ENCODE peak calls at places on chromosome X, in seven cellular contexts. N is brain microvascular endothelial cell, V is HL-60, F is epithelial cell of esophagus, O is uterus, A is fibroblast of mammary gland, X is PC-3. W is an unnamed sample.

GRCh38 chrX:71910526-71911022 is at the start of gene NHSL2:
- DNase-seq in A (peak; percentile 26), N (no peak), F (no peak), O (peak; percentile 27), V (no peak), X (no peak), W (no peak)

GRCh38 chrX:20729421-20729820 is 462.7 kb upstream of the RPS6KA3 start:
- DNase-seq in N (no peak), V (no peak), F (no peak), O (no peak), X (peak; percentile 77), A (peak; percentile 41), W (peak; percentile 4)

GRCh38 chrX:113728937-113729336 is 854.9 kb upstream of the HTR2C start:
- DNase-seq in F (no peak), X (no peak), A (no peak), O (no peak), V (no peak), N (no peak), W (no peak)

GRCh38 chrX:153498453-153498852 is 3.7 kb downstream of the BGN start:
- DNase-seq in F (no peak), A (no peak), V (no peak), O (no peak), X (no peak), N (no peak), W (no peak)

GRCh38 chrX:78105944-78106650 is 2.0 kb downstream of the PGK1 start:
- DNase-seq in X (no peak), V (no peak), N (no peak), A (no peak), O (no peak), F (no peak), W (no peak)

GRCh38 chrX:116873678-116874077 is 410.9 kb upstream of the CT83 start:
- DNase-seq in V (no peak), A (peak; percentile 72), X (peak; percentile 42), O (no peak), N (peak; percentile 37), F (peak; percentile 56), W (no peak)

GRCh38 chrX:154444755-154445246 is 860 bp downstream of the FAM50A start:
- DNase-seq in A (no peak), V (no peak), O (no peak), N (no peak), F (no peak), X (no peak), W (no peak)

GRCh38 chrX:137052641-137053235 is 18.9 kb upstream of the GPR101 start:
- DNase-seq in V (no peak), N (no peak), X (peak; percentile 6), A (no peak), O (no peak), F (no peak), W (no peak)

GRCh38 chrX:132732236-132732635 is 226.2 kb downstream of the HS6ST2 start:
- DNase-seq in V (no peak), N (no peak), F (peak; percentile 43), X (no peak), O (no peak), A (no peak), W (no peak)

GRCh38 chrX:9670136-9670905 is 95.3 kb downstream of the GPR143 start:
- DNase-seq in V (no peak), F (no peak), X (no peak), N (no peak), A (no peak), O (no peak), W (peak; percentile 24)

GRCh38 chrX:46715997-46716396 is 42.9 kb downstream of the SLC9A7 start:
- DNase-seq in V (no peak), X (no peak), F (no peak), A (no peak), O (no peak), N (no peak), W (no peak)

GRCh38 chrX:10795721-10796120 is 175.3 kb upstream of the MID1 start:
- DNase-seq in V (no peak), A (no peak), O (no peak), N (no peak), F (no peak), X (no peak), W (no peak)

GRCh38 chrX:53000447-53001208 is 42.3 kb upstream of the FAM156A start:
- DNase-seq in N (no peak), O (no peak), A (no peak), X (no peak), V (no peak), F (no peak), W (no peak)

GRCh38 chrX:44996282-44996681 is 123.3 kb downstream of the KDM6A start:
- DNase-seq in V (no peak), F (no peak), A (no peak), O (no peak), X (no peak), N (no peak), W (no peak)

GRCh38 chrX:133527415-133527814 is 112.1 kb upstream of the GPC4 start:
- DNase-seq in N (no peak), V (no peak), F (peak; percentile 43), X (no peak), O (no peak), A (no peak), W (no peak)

GRCh38 chrX:18886344-18887161 is 97.4 kb downstream of the PHKA2 start:
- DNase-seq in F (peak; percentile 66), X (peak; percentile 70), N (peak; percentile 33), V (peak; percentile 31), O (peak; percentile 76), A (peak; percentile 58), W (no peak)

GRCh38 chrX:53440631-53441517 is 6.7 kb upstream of the HSD17B10 start:
- DNase-seq in F (peak; percentile 74), V (peak; percentile 78), N (peak; percentile 24), X (peak; percentile 72), O (peak; percentile 83), A (peak; percentile 71), W (no peak)

GRCh38 chrX:88940904-88941303 is 193.9 kb downstream of the CPXCR1 start:
- DNase-seq in A (no peak), V (no peak), X (no peak), O (no peak), F (no peak), N (no peak), W (no peak)

GRCh38 chrX:85808217-85808616 is 239.1 kb downstream of the CHM start:
- DNase-seq in O (no peak), N (no peak), X (no peak), F (peak; percentile 1), V (no peak), A (no peak), W (no peak)
- TF ChIP-seq CTCF in O (no peak), N (no peak), X (no peak), F (no peak), V (no peak), A (no peak), W (no peak)

GRCh38 chrX:40406330-40406859 is 174.4 kb upstream of the ATP6AP2 start:
- DNase-seq in O (no peak), N (no peak), V (peak; percentile 75), F (no peak), A (no peak), X (no peak), W (no peak)
- H3K4me3 ChIP-seq in O (no peak overlapping the region), N (no peak overlapping the region), V (no peak overlapping the region), F (no peak overlapping the region), A (no peak overlapping the region), X (no peak overlapping the region), W (no peak overlapping the region)

GRCh38 chrX:74537011-74537390 is 77.4 kb downstream of the RLIM start:
- DNase-seq in N (peak; percentile 2), F (no peak), X (no peak), A (peak; percentile 53), O (peak; percentile 54), V (no peak), W (no peak)

GRCh38 chrX:74535633-74536141 is 78.7 kb downstream of the RLIM start:
- DNase-seq in O (peak; percentile 81), N (peak; percentile 27), V (no peak), F (peak; percentile 81), X (peak; percentile 66), A (peak; percentile 55), W (no peak)

GRCh38 chrX:74534569-74535038 is 79.8 kb downstream of the RLIM start:
- DNase-seq in O (no peak), N (peak; percentile 5), X (no peak), A (peak; percentile 36), V (no peak), F (peak; percentile 47), W (no peak)

GRCh38 chrX:74535211-74535621 is 79.2 kb downstream of the RLIM start:
- DNase-seq in O (peak; percentile 23), V (no peak), N (peak; percentile 31), X (peak; percentile 54), F (peak; percentile 36), A (peak; percentile 68), W (peak; percentile 42)

DNA sequence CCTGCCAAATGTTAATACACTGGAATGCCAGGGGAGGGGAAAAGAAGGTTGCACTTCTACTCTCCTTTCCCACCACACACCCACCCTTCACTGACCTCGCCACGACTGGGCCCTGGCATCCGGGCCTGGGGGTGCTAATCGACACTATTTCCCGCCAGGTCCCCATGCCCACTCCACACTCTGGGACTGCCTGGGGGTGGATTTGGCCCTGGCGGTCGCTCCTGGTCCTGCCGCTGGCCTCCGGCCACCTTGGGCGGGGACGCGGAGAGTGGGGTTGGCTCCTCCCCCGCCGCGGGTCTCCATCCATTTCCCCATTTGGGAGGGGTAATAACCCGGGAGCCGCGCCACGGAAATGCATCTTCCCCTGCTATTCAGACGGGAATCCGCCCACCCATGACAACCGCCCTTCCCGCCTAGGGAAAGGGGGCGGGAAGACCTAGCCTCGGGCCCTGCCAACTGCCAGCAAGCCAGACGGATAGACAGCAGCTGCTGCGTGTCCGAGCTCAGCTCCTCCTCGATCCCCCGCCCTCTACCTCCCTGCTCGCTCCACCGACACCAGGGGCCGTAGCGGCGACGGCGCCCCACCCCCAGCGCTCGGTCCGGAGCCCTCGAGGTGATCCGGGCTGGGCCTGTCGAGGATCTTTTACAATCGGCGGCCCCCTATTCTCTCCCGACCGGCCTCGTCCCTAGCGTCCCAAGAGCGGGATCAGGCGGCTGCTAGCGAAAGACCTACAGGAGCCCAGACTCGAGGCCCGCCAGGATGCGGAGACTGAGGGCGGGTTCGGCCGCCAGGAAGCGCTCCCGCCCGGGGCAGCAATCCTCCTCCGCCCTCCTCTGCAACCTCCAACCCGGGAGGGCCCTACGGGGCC is 78.0 kb downstream of the RLIM start:
- DNase-seq in V (no peak), F (peak; percentile 59), N (peak; percentile 53), A (peak; percentile 85), X (peak; percentile 78), O (peak; percentile 92), W (peak; percentile 57)
- TF ChIP-seq CTCF in V (no peak), F (peak; percentile 21), N (peak; percentile 54), A (peak; percentile 31), X (peak; percentile 8), O (no peak), W (peak; percentile 43)

DNA sequence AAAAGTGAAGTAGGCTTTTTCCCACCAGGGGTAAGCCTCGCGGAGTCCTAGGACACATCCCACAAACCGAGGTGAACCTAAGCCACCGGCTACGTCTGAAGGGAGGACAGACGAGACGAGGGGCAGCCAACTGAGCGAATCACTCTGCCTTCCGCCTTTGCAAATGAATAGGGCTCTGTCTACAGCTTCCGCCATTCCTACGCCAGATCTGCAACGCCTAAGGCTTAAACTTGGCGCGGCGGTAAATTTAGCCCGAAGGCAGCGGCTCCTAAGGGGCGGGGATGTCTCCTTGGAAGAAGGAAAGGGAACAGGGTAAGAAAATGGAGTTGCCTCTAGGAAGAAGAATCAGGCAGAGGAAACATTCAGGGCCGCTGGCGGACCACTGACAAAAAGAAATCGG is 90.6 kb downstream of the BCOR start:
- DNase-seq in N (no peak), F (no peak), O (no peak), A (no peak), V (no peak), X (no peak), W (no peak)
- H3K4me3 ChIP-seq in N (no peak overlapping the region), F (no peak overlapping the region), O (no peak overlapping the region), A (no peak overlapping the region), V (no peak overlapping the region), X (no peak overlapping the region), W (no peak overlapping the region)

W was measured in astrocyte of the cerebellum.